ENCODE peak calls at places on chromosomes 2 and 18, in seven cellular contexts. I is A549, K is HCT116, C is Panc1, H is K562, A is SK-N-SH, Y is HepG2. J is an unnamed sample. For H3K4me1, the result is how much of the 10 kb centered on the place peaks cover.

GRCh38 chr2:149225446-149225845 is 104.9 kb upstream of the LYPD6 start:
- DNase-seq in I (no peak), K (no peak), C (no peak), H (no peak), A (no peak), Y (no peak), J (no peak)

GRCh38 chr2:46187112-46187618 is 110.0 kb upstream of the EPAS1 start:
- DNase-seq in I (no peak), K (no peak), C (no peak), H (no peak), A (no peak), Y (peak), J (no peak)

GRCh38 chr2:104572856-104573255 is 281.1 kb upstream of the POU3F3 start:
- DNase-seq in I (no peak), K (no peak), C (no peak), H (no peak), A (no peak), Y (no peak), J (no peak)

GRCh38 chr18:59229681-59230443 is 9.9 kb downstream of the GRP start:
- DNase-seq in I (no peak), K (no peak), C (no peak), H (no peak), A (no peak), Y (no peak), J (no peak)

GRCh38 chr18:48997985-48998831 is 47.4 kb upstream of the SMAD7 start:
- DNase-seq in I (peak), K (peak), C (peak), H (peak), A (peak), Y (peak), J (peak)

GRCh38 chr18:79797518-79798345 is at the start of gene KCNG2:
- DNase-seq in I (peak), K (no peak), C (no peak), H (no peak), A (peak), Y (no peak), J (peak)

GRCh38 chr2:167183916-167184315 is 295.6 kb downstream of the XIRP2 start:
- DNase-seq in I (no peak), K (no peak), C (no peak), H (no peak), A (no peak), Y (no peak), J (no peak)

GRCh38 chr2:10912796-10913445 is 1.2 kb downstream of the KCNF1 start:
- DNase-seq in I (no peak), K (no peak), C (no peak), H (no peak), A (no peak), Y (no peak), J (no peak)

GRCh38 chr2:141331127-141331526 is 799.7 kb downstream of the LRP1B start:
- DNase-seq in I (peak), K (no peak), C (peak), H (no peak), A (no peak), Y (no peak), J (no peak)

GRCh38 chr2:238948765-238949641 is 101.1 kb downstream of the TWIST2 start:
- DNase-seq in I (no peak), K (no peak), C (no peak), H (no peak), A (no peak), Y (no peak), J (no peak)

GRCh38 chr18:79962835-79963657 is 1.4 kb upstream of the HSBP1L1 start:
- DNase-seq in I (no peak), K (no peak), C (no peak), H (no peak), A (no peak), Y (no peak), J (no peak)

GRCh38 chr2:235180642-235181041 is 228.8 kb downstream of the SH3BP4 start:
- DNase-seq in I (no peak), K (no peak), C (no peak), H (no peak), A (no peak), Y (no peak), J (no peak)

GRCh38 chr2:42234056-42234455 is 64.9 kb downstream of the EML4 start:
- DNase-seq in I (no peak), K (no peak), C (no peak), H (no peak), A (no peak), Y (no peak), J (peak)

GRCh38 chr2:152383702-152384101 is 48.7 kb downstream of the FMNL2 start:
- DNase-seq in I (no peak), K (no peak), C (no peak), H (no peak), A (no peak), Y (no peak), J (no peak)

GRCh38 chr2:620456-621302 is 56.5 kb downstream of the TMEM18 start:
- DNase-seq in I (no peak), K (no peak), C (no peak), H (no peak), A (peak), Y (no peak), J (no peak)

GRCh38 chr2:150046211-150046610 is 441.3 kb downstream of the RND3 start:
- DNase-seq in I (no peak), K (no peak), C (no peak), H (no peak), A (no peak), Y (no peak), J (no peak)

DNA sequence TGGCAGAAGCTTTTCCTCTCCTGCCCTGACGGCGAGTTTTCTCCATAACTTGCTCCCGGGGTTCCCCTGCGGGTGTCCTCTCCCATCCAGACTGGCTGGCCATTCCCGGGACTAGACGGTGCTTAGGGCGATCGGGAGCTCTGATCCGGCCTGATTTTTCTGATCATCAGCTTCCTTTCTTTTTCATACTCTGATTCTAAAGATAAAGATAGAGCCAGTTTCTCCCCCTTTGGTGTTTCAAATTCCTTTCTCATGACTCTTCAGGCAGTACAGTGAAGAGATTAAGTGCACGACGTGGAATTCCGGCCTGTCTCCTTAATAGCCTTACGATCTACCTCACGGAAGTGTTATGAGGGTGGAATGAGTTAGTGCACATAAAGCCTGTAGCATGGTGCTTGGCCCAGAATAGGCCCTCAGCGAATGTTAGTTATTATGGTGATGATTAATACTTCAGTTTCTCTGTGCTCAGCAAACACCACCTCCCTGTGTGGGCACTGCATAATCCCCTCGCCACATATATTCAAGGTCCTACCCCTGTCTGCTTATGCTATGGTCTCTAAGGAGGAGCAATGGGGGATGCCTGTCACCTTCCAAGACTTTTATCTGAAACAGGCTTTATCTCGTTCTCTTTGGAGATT is 254.9 kb downstream of the CDH2 start:
- DNase-seq in I (peak), K (peak), C (no peak), H (no peak), A (peak), Y (peak), J (peak)
- TF ChIP-seq REST in I (no peak), K (no peak), C (no peak), H (no peak), A (no peak), Y (no peak), J (no peak)

DNA sequence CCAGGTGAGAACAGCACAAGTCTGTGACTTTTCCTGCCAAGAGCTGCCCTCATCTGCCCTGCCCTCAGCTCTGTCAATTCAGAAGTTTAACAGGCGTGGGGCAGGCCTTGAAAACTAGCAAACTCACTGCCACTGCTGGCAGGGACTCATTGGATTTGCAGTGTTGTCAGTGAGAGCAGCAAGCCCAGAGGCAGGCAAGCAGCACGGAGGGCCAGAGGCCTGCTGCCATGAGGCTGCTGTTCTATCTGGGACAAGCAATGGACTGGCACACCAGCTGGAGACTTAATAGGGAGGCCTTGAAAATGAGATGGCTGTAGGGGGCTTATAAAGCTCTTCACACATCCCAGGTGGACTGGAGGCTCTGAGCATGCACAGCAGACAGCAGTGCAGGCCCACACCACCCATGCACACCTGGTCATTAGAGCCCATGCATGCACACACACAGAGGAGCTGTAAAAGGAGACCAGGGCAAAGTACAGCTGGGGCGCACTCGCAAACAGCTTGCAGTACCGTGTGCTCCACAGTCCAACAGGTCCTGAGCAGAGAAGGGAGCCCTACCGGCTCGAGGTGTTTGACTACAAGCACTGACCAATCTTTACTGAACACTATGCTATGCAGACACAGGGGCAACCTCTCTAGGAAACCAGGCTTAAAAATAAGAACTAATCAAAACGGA is 28.7 kb downstream of the MGAT4A start:
- DNase-seq in I (no peak), K (no peak), C (no peak), H (no peak), A (peak), Y (peak), J (no peak)
- H3K4me1 ChIP-seq in I (under half), K (under half), C (under half), H (under half), A (under half), Y (half or more), J (under half)

GRCh38 chr2:138274421-138275291 is 226.9 kb upstream of the SPOPL start:
- DNase-seq in I (peak), K (peak), C (no peak), H (no peak), A (no peak), Y (no peak), J (no peak)

GRCh38 chr2:138271467-138271866 is 230.1 kb upstream of the SPOPL start:
- DNase-seq in I (no peak), K (no peak), C (no peak), H (no peak), A (no peak), Y (no peak), J (peak)

GRCh38 chr2:138275292-138275690 is 226.3 kb upstream of the SPOPL start:
- DNase-seq in I (no peak), K (no peak), C (no peak), H (no peak), A (no peak), Y (peak), J (no peak)

GRCh38 chr2:138269726-138270125 is 231.8 kb upstream of the SPOPL start:
- DNase-seq in I (no peak), K (no peak), C (no peak), H (no peak), A (no peak), Y (no peak), J (no peak)

GRCh38 chr2:138272524-138273210 is 228.9 kb upstream of the SPOPL start:
- DNase-seq in I (no peak), K (no peak), C (no peak), H (no peak), A (no peak), Y (peak), J (no peak)
- TF ChIP-seq REST in I (no peak), K (no peak), C (no peak), H (no peak), A (no peak), Y (no peak), J (no peak)

GRCh38 chr18:75218064-75218463 is 7.5 kb downstream of the TSHZ1 start:
- DNase-seq in I (no peak), K (no peak), C (no peak), H (no peak), A (no peak), Y (no peak), J (no peak)
- H3K4me1 ChIP-seq in I (under half), K (under half), C (under half), H (under half), A (under half), Y (half or more), J (under half)